ENCODE peak calls at places on chromosomes 5 and 9, in five cellular contexts. D is tibial nerve, A is astrocyte, K is IMR-90, Z is spleen. W is an unnamed sample.

GRCh38 chr5:89893546-89893945 is 516.0 kb downstream of the CETN3 start:
- DNase-seq in D (no peak), A (no peak), K (no peak), Z (no peak), W (no peak)

GRCh38 chr9:130060296-130060695 is 6.6 kb downstream of the GPR107 start:
- DNase-seq in D (no peak), A (no peak), K (no peak), Z (no peak), W (no peak)

GRCh38 chr5:176364765-176365662 is at the start of gene ARL10:
- DNase-seq in D (no peak), A (no peak), K (peak; percentile 20), Z (peak; percentile 89), W (no peak)

GRCh38 chr9:120583958-120584369 is 4.0 kb upstream of the CDK5RAP2 start:
- DNase-seq in D (peak; percentile 30), A (peak; percentile 92), K (peak; percentile 93), Z (no peak), W (no peak)

GRCh38 chr5:123125953-123126352 is 36.9 kb downstream of the PRDM6 start:
- DNase-seq in D (no peak), A (peak; percentile 77), K (peak; percentile 77), Z (no peak), W (no peak)

GRCh38 chr5:174895360-174895759 is 171.0 kb downstream of the MSX2 start:
- DNase-seq in D (no peak), A (no peak), K (no peak), Z (no peak), W (no peak)

GRCh38 chr9:21470126-21470525 is 12.0 kb downstream of the IFNE start:
- DNase-seq in D (no peak), A (no peak), K (no peak), Z (no peak), W (no peak)

GRCh38 chr9:100131875-100132430 is 32.9 kb downstream of the INVS start:
- DNase-seq in D (no peak), A (no peak), K (no peak), Z (no peak), W (no peak)

GRCh38 chr9:7591501-7591900 is 208.1 kb downstream of the DMAC1 start:
- DNase-seq in D (no peak), A (no peak), K (no peak), Z (no peak), W (no peak)

GRCh38 chr5:124745367-124746251 is 830 bp downstream of the ZNF608 start:
- DNase-seq in D (no peak), A (peak; percentile 64), K (peak; percentile 51), Z (no peak), W (no peak)

GRCh38 chr5:134708301-134708700 is 30.0 kb upstream of the CAMLG start:
- DNase-seq in D (no peak), A (no peak), K (peak; percentile 8), Z (no peak), W (no peak)

GRCh38 chr5:111278824-111279504 is 54.8 kb downstream of the CAMK4 start:
- DNase-seq in D (peak; percentile 60), A (no peak), K (no peak), Z (peak; percentile 86), W (no peak)

GRCh38 chr5:133749331-133749985 is 137.1 kb upstream of the FSTL4 start:
- DNase-seq in D (no peak), A (no peak), K (no peak), Z (no peak), W (peak; percentile 46)

GRCh38 chr5:13735686-13736085 is 208.8 kb downstream of the DNAH5 start:
- DNase-seq in D (no peak), A (no peak), K (no peak), Z (no peak), W (no peak)

GRCh38 chr9:4034404-4034803 is 265.5 kb downstream of the GLIS3 start:
- DNase-seq in D (no peak), A (no peak), K (no peak), Z (no peak), W (no peak)

GRCh38 chr5:169367861-169368260 is 66.9 kb upstream of the SLIT3 start:
- DNase-seq in D (no peak), A (no peak), K (no peak), Z (no peak), W (no peak)

GRCh38 chr5:25387949-25388348 is 743.2 kb upstream of the CDH10 start:
- DNase-seq in D (no peak), A (no peak), K (no peak), Z (no peak), W (no peak)

GRCh38 chr5:10536511-10536910 is 27.4 kb upstream of the ANKRD33B start:
- DNase-seq in D (no peak), A (no peak), K (no peak), Z (no peak), W (no peak)

GRCh38 chr9:18636781-18637180 is 162.8 kb downstream of the ADAMTSL1 start:
- DNase-seq in D (no peak), A (peak; percentile 62), K (no peak), Z (no peak), W (no peak)

GRCh38 chr9:4614627-4615026 is 47.5 kb upstream of the PLPP6 start:
- DNase-seq in D (no peak), A (no peak), K (no peak), Z (no peak), W (no peak)

GRCh38 chr9:84140535-84141101 is 160.0 kb downstream of the RMI1 start:
- DNase-seq in D (no peak), A (peak; percentile 8), K (peak; percentile 18), Z (peak; percentile 81), W (no peak)

GRCh38 chr5:149210968-149211495 is 60.6 kb upstream of the AFAP1L1 start:
- DNase-seq in D (no peak), A (peak; percentile 32), K (no peak), Z (no peak), W (no peak)

GRCh38 chr9:114312513-114312875 is 10.4 kb upstream of the ORM1 start:
- DNase-seq in D (no peak), A (no peak), K (no peak), Z (peak; percentile 47), W (peak; percentile 49)

GRCh38 chr9:129052592-129052991 is 16.2 kb downstream of the MIGA2 start:
- DNase-seq in D (no peak), A (no peak), K (no peak), Z (no peak), W (no peak)

GRCh38 chr9:110936719-110937452 is 101.4 kb downstream of the LPAR1 start:
- DNase-seq in D (no peak), A (peak; percentile 69), K (peak; percentile 87), Z (no peak), W (no peak)

GRCh38 chr5:137370511-137371071 is 128.5 kb downstream of the SPOCK1 start:
- DNase-seq in D (no peak), A (peak; percentile 45), K (no peak), Z (no peak), W (no peak)

GRCh38 chr9:15975101-15975778 is 422.4 kb downstream of the CCDC171 start:
- DNase-seq in D (no peak), A (no peak), K (no peak), Z (no peak), W (no peak)

GRCh38 chr9:89592963-89593775 is 11.6 kb upstream of the GADD45G start:
- DNase-seq in D (no peak), A (peak; percentile 50), K (peak; percentile 57), Z (no peak), W (no peak)

GRCh38 chr5:134171972-134172371 is 4.8 kb downstream of the SKP1 start:
- DNase-seq in D (no peak), A (no peak), K (no peak), Z (no peak), W (no peak)

GRCh38 chr5:107968998-107969397 is 298.3 kb upstream of the EFNA5 start:
- DNase-seq in D (no peak), A (peak; percentile 49), K (peak; percentile 56), Z (no peak), W (no peak)

GRCh38 chr5:138824924-138825863 is 49.9 kb downstream of the LRRTM2 start:
- DNase-seq in D (no peak), A (no peak), K (peak; percentile 39), Z (no peak), W (no peak)

GRCh38 chr5:75622564-75622963 is 11.3 kb downstream of the ANKDD1B start:
- DNase-seq in D (no peak), A (peak; percentile 73), K (peak; percentile 18), Z (no peak), W (no peak)

GRCh38 chr9:37942616-37943328 is 38.8 kb upstream of the SLC25A51 start:
- DNase-seq in D (no peak), A (no peak), K (no peak), Z (no peak), W (no peak)

GRCh38 chr9:134406366-134407122 is 80.3 kb downstream of the RXRA start:
- DNase-seq in D (no peak), A (no peak), K (no peak), Z (no peak), W (peak; percentile 84)

GRCh38 chr9:136597141-136597885 is 51.5 kb upstream of the NOTCH1 start:
- DNase-seq in D (no peak), A (no peak), K (no peak), Z (no peak), W (no peak)

GRCh38 chr9:137269231-137269772 is 8.2 kb upstream of the TOR4A start:
- DNase-seq in D (no peak), A (no peak), K (peak; percentile 60), Z (peak; percentile 76), W (no peak)

GRCh38 chr5:172642511-172642910 is 1.4 kb downstream of the NEURL1B start:
- DNase-seq in D (no peak), A (no peak), K (peak; percentile 26), Z (no peak), W (no peak)
- H3K4me3 ChIP-seq in D (peak overlapping the region; percentile 64), A (no peak overlapping the region), K (no peak overlapping the region), Z (peak overlapping the region; percentile 50), W (peak overlapping the region; percentile 79)

DNA sequence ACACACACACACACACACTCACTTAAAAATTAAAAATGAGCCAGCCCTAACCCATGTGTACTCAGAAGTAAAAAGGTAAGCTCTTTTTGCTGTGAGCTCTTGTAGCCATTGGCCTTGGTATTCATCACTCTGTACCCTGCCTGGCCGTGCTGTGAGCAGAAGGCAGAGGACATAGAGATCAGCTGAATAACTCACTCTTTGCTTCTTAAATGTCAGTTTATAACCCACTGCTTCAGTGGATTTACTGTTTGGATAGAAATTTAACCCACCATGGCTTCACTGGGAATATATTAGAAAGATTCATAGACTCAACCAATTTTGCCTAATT is 341.7 kb upstream of the CD180 start:
- DNase-seq in D (no peak), A (no peak), K (no peak), Z (no peak), W (no peak)
- H3K27ac ChIP-seq in D (no peak overlapping the region), A (no peak overlapping the region), K (no peak overlapping the region), Z (no peak overlapping the region), W (no peak overlapping the region)

GRCh38 chr5:35345222-35345621 is 114.9 kb upstream of the PRLR start:
- DNase-seq in D (no peak), A (no peak), K (no peak), Z (no peak), W (no peak)
- TF ChIP-seq CTCF in D (no peak), A (no peak), K (no peak), Z (no peak), W (no peak)

DNA sequence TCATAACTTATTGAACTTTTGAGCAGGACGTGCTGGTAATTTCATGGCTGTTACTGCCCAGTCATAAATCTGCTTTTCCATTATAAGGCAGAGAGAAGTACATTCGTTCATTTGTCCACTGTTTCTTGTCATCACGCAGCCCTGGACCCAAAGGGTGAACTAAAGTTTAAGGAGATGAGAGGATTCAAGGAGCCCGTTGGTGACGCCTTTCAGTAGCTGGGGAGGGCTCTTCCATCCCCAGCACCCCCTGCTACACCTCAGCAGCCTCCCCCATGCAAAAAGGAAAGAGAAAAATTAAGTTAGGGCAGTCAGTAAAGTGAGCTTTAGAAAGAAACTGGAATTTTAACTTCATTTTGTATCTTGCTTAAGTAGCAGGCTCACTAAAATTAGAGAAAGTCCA is 2.9 kb downstream of the FOXE1 start:
- DNase-seq in D (no peak), A (no peak), K (no peak), Z (no peak), W (no peak)
- H3K4me3 ChIP-seq in D (no peak overlapping the region), A (no peak overlapping the region), K (no peak overlapping the region), Z (no peak overlapping the region), W (no peak overlapping the region)

W was measured in coronary artery.